ENCODE peak calls at places on chromosomes 2 and 18, in ten cellular contexts. A is dorsolateral prefrontal cortex; W is lower leg skin; P is left lung; Z is MG63; O is BE2C; E is neuronal stem cell; M is coronary artery; N is mucosa of descending colon; L is CD8-positive, alpha-beta T cell. U is an unnamed sample.
A peak's percentile ranks its signal among the peaks of the same experiment; 100 is the strongest.

GRCh38 chr18:45935591-45936335 is 31.4 kb downstream of the EPG5 start:
- DNase-seq in P (no peak), N (no peak), O (no peak), A (no peak), M (no peak), E (no peak), W (no peak), L (no peak), Z (no peak), U (no peak)

GRCh38 chr2:65070172-65070830 is 14.1 kb downstream of the CEP68 start:
- DNase-seq in M (peak; percentile 53), P (no peak), E (no peak), Z (peak; percentile 60), W (peak; percentile 84), L (no peak), N (peak; percentile 59), O (no peak), A (no peak), U (no peak)

GRCh38 chr18:13605477-13605876 is 120.9 kb downstream of the FAM210A start:
- DNase-seq in M (no peak), W (no peak), E (no peak), N (no peak), O (no peak), P (no peak), L (no peak), Z (no peak), A (no peak), U (no peak)

GRCh38 chr2:109080109-109080508 is 48.9 kb upstream of the SH3RF3 start:
- DNase-seq in L (no peak), W (peak; percentile 68), P (no peak), Z (no peak), O (no peak), A (no peak), M (no peak), N (no peak), E (no peak), U (no peak)

GRCh38 chr2:20604401-20604911 is 46.4 kb downstream of the HS1BP3 start:
- DNase-seq in E (no peak), O (peak; percentile 4), A (peak; percentile 23), M (peak; percentile 73), W (peak; percentile 78), N (peak; percentile 10), P (no peak), Z (no peak), L (no peak), U (peak; percentile 39)

GRCh38 chr18:73164430-73164829 is 296.6 kb upstream of the NETO1 start:
- DNase-seq in P (no peak), M (no peak), W (no peak), L (no peak), E (no peak), O (peak; percentile 50), A (no peak), Z (no peak), N (no peak), U (no peak)

GRCh38 chr2:85524567-85524923 is 14.4 kb upstream of the MAT2A start:
- DNase-seq in W (no peak), P (no peak), A (no peak), L (no peak), M (no peak), N (no peak), E (no peak), Z (no peak), O (peak; percentile 74), U (no peak)

GRCh38 chr2:58594175-58594574 is 353.1 kb upstream of the FANCL start:
- DNase-seq in P (no peak), Z (peak; percentile 28), A (no peak), O (peak; percentile 40), N (no peak), L (no peak), W (no peak), M (no peak), E (no peak), U (no peak)

GRCh38 chr2:96869281-96869823 is 528 bp downstream of the SEMA4C start:
- DNase-seq in O (peak; percentile 36), E (no peak), N (peak; percentile 76), W (peak; percentile 94), Z (peak; percentile 77), A (no peak), M (peak; percentile 93), P (peak; percentile 87), L (no peak), U (peak; percentile 95)

GRCh38 chr2:1366546-1367134 is 46.6 kb upstream of the TPO start:
- DNase-seq in W (no peak), A (peak; percentile 87), O (peak; percentile 39), Z (no peak), P (no peak), L (no peak), M (no peak), E (no peak), N (no peak), U (no peak)

GRCh38 chr2:240435955-240436625 is 627 bp downstream of the GPC1 start:
- DNase-seq in Z (peak; percentile 50), W (peak; percentile 86), M (no peak), O (peak; percentile 54), E (no peak), A (peak; percentile 24), P (peak; percentile 80), L (no peak), N (peak; percentile 48), U (peak; percentile 82)

GRCh38 chr2:98806266-98806697 is 75.3 kb upstream of the MGAT4A start:
- DNase-seq in E (no peak), W (peak; percentile 86), L (no peak), Z (peak; percentile 97), A (peak; percentile 56), O (no peak), N (peak; percentile 48), M (peak; percentile 83), P (peak; percentile 87), U (peak; percentile 89)

GRCh38 chr2:16371751-16372150 is 293.9 kb downstream of the CYRIA start:
- DNase-seq in Z (no peak), M (no peak), O (peak; percentile 97), P (no peak), N (no peak), L (no peak), W (no peak), A (no peak), E (no peak), U (no peak)
- H3K4me3 ChIP-seq in Z (no peak overlapping the region), M (no peak overlapping the region), O (no peak overlapping the region), P (no peak overlapping the region), N (no peak overlapping the region), L (no peak overlapping the region), W (no peak overlapping the region), A (no peak overlapping the region), E (no peak overlapping the region), U (no peak overlapping the region)

DNA sequence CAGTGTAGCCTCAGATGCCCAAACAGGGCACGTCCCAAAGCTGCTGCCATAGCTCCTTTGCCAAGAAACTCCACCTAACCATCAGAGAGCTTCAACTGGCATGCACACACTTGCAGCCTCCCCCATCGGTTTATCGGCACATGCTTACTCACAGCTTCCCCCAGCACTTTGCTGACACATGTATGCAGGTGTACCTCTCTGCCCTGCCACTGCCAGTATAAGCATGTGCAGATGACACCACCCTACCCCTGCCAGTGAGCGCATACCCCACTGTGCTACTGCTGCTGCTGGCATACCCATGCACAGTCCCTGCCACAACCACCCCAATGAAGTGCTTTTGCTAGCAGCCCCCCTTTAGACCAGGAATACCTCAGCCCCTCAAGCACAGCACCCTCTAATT is 1231.0 kb downstream of the DSC3 start:
- DNase-seq in E (no peak), M (no peak), P (no peak), Z (no peak), O (no peak), W (no peak), L (no peak), N (no peak), A (no peak), U (peak; percentile 26)
- H3K4me3 ChIP-seq in E (no peak overlapping the region), M (no peak overlapping the region), P (no peak overlapping the region), Z (no peak overlapping the region), O (no peak overlapping the region), W (no peak overlapping the region), L (no peak overlapping the region), N (no peak overlapping the region), A (no peak overlapping the region), U (no peak overlapping the region)

GRCh38 chr2:167504695-167505094 is 616.4 kb downstream of the XIRP2 start:
- DNase-seq in Z (no peak), E (no peak), P (no peak), W (no peak), L (no peak), A (no peak), O (no peak), N (no peak), M (no peak), U (no peak)

GRCh38 chr2:167506395-167506794 is 618.1 kb downstream of the XIRP2 start:
- DNase-seq in L (no peak), N (no peak), A (no peak), M (no peak), W (no peak), Z (no peak), P (no peak), E (no peak), O (no peak), U (no peak)

GRCh38 chr2:167508709-167509108 is 620.4 kb downstream of the XIRP2 start:
- DNase-seq in M (no peak), E (no peak), O (no peak), A (no peak), L (no peak), Z (no peak), W (no peak), P (no peak), N (no peak), U (no peak)

GRCh38 chr2:167510071-167510759 is 621.9 kb downstream of the XIRP2 start:
- DNase-seq in Z (no peak), N (no peak), O (no peak), W (no peak), L (no peak), A (no peak), P (no peak), M (no peak), E (no peak), U (no peak)

GRCh38 chr2:167509585-167509984 is 621.3 kb downstream of the XIRP2 start:
- DNase-seq in E (peak; percentile 15), A (no peak), Z (peak; percentile 85), W (no peak), O (no peak), P (no peak), L (no peak), N (no peak), M (no peak), U (no peak)
- H3K4me3 ChIP-seq in E (no peak overlapping the region), A (no peak overlapping the region), Z (no peak overlapping the region), W (no peak overlapping the region), O (no peak overlapping the region), P (no peak overlapping the region), L (no peak overlapping the region), N (no peak overlapping the region), M (no peak overlapping the region), U (no peak overlapping the region)

GRCh38 chr2:235263205-235264120 is 230.4 kb upstream of the AGAP1 start:
- DNase-seq in M (no peak), L (no peak), A (peak; percentile 93), P (no peak), E (no peak), W (peak; percentile 93), O (peak; percentile 77), N (peak; percentile 68), Z (peak; percentile 90), U (peak; percentile 85)
- H3K4me3 ChIP-seq in M (peak overlapping the region; percentile 38), L (no peak overlapping the region), A (peak overlapping the region; percentile 36), P (no peak overlapping the region), E (peak overlapping the region; percentile 32), W (no peak overlapping the region), O (peak overlapping the region; percentile 64), N (no peak overlapping the region), Z (peak overlapping the region; percentile 20), U (no peak overlapping the region)

U was measured in aorta.